ENCODE peak calls at places on chromosomes 4 and X, in four cellular contexts. C, W, F and U are unnamed samples.
A peak's percentile ranks its signal among the peaks of the same experiment; 100 is the strongest.

GRCh38 chr4:6885953-6886557 is 23.6 kb upstream of the TBC1D14 start:
- DNase-seq in F (no peak), W (no peak), C (peak; percentile 15), U (no peak)

GRCh38 chrX:150036181-150036580 is 97.9 kb upstream of the EOLA2 start:
- DNase-seq in F (peak; percentile 4), W (peak; percentile 8), C (peak; percentile 80), U (no peak)

GRCh38 chrX:103158317-103158621 is 56.6 kb upstream of the BEX4 start:
- DNase-seq in F (no peak), C (no peak), W (no peak), U (no peak)

GRCh38 chrX:9447906-9448305 is 17.0 kb upstream of the TBL1X start:
- DNase-seq in F (no peak), W (no peak), C (no peak), U (no peak)

GRCh38 chrX:77597090-77597489 is 149.9 kb downstream of the FGF16 start:
- DNase-seq in F (peak; percentile 4), C (peak; percentile 41), W (no peak), U (no peak)

GRCh38 chrX:121000589-121000988 is 15.0 kb upstream of the CT47A1 start:
- DNase-seq in W (no peak), C (peak; percentile 1), F (peak; percentile 3), U (no peak)

GRCh38 chrX:119500061-119500800 is 32.0 kb downstream of the SLC25A5 start:
- DNase-seq in W (no peak), F (no peak), C (no peak), U (no peak)

GRCh38 chr4:17580969-17581368 is 4.0 kb downstream of the LAP3 start:
- DNase-seq in C (peak; percentile 77), W (no peak), F (no peak), U (no peak)

GRCh38 chr4:186104114-186104894 is at the start of gene FAM149A:
- DNase-seq in W (peak; percentile 87), F (no peak), C (no peak), U (peak; percentile 64)

GRCh38 chr4:116531870-116532269 is 553.5 kb downstream of the TRAM1L1 start:
- DNase-seq in W (no peak), F (no peak), C (peak; percentile 89), U (no peak)

GRCh38 chrX:67520671-67521070 is 23.1 kb upstream of the AR start:
- DNase-seq in C (peak; percentile 13), W (no peak), F (no peak), U (no peak)

GRCh38 chr4:56466910-56467283 is 520 bp upstream of the SRP72 start:
- DNase-seq in C (no peak), F (peak; percentile 22), W (no peak), U (no peak)

GRCh38 chr4:86400216-86400615 is 40.4 kb upstream of the MAPK10 start:
- DNase-seq in W (no peak), F (no peak), C (no peak), U (no peak)

GRCh38 chr4:57442834-57443291 is 332.7 kb upstream of the IGFBP7 start:
- DNase-seq in C (peak; percentile 43), F (peak; percentile 54), W (peak; percentile 41), U (peak; percentile 6)

GRCh38 chrX:140943513-140943912 is 58.9 kb upstream of the SPANXB1 start:
- DNase-seq in W (no peak), C (no peak), F (no peak), U (no peak)

GRCh38 chr4:134027931-134028330 is 173.7 kb downstream of the PABPC4L start:
- DNase-seq in W (no peak), F (no peak), C (peak; percentile 71), U (peak; percentile 4)

GRCh38 chr4:14345356-14345775 is 656.9 kb upstream of the CPEB2 start:
- DNase-seq in C (no peak), W (no peak), F (no peak), U (no peak)

GRCh38 chr4:78566834-78567501 is 15.4 kb downstream of the ANXA3 start:
- DNase-seq in C (no peak), F (no peak), W (no peak), U (no peak)

GRCh38 chr4:186105721-186106335 is 1.3 kb downstream of the FAM149A start:
- DNase-seq in C (no peak), F (peak; percentile 36), W (peak; percentile 23), U (no peak)

GRCh38 chr4:1297023-1297395 is 7.3 kb downstream of the MAEA start:
- DNase-seq in W (no peak), C (no peak), F (no peak), U (no peak)

GRCh38 chr4:38818441-38818976 is 13.9 kb upstream of the TLR1 start:
- DNase-seq in F (no peak), C (no peak), W (no peak), U (peak; percentile 10)

GRCh38 chr4:98659106-98659592 is 738 bp upstream of the TSPAN5 start:
- DNase-seq in C (no peak), F (no peak), W (no peak), U (no peak)

GRCh38 chrX:123993326-123993725 is 31.8 kb downstream of the STAG2 start:
- DNase-seq in C (peak; percentile 70), W (no peak), F (no peak), U (no peak)

GRCh38 chr4:20676773-20677172 is 23.5 kb upstream of the PACRGL start:
- DNase-seq in C (no peak), W (no peak), F (no peak), U (no peak)

GRCh38 chr4:157895205-157895604 is 277.6 kb downstream of the GASK1B start:
- DNase-seq in W (no peak), F (no peak), C (no peak), U (no peak)

GRCh38 chr4:81131563-81131962 is 83.5 kb downstream of the PRKG2 start:
- DNase-seq in F (no peak), C (no peak), W (no peak), U (no peak)

GRCh38 chrX:129115104-129115503 is 408.2 kb downstream of the SMARCA1 start:
- DNase-seq in F (peak; percentile 47), C (peak; percentile 13), W (peak; percentile 14), U (no peak)

GRCh38 chrX:2401590-2402360 is 99.0 kb downstream of the DHRSX start:
- DNase-seq in W (no peak), C (no peak), F (no peak), U (peak; percentile 72)

GRCh38 chr4:17781072-17781830 is at the start of gene FAM184B:
- DNase-seq in W (no peak), C (peak; percentile 5), F (peak; percentile 63), U (no peak)

GRCh38 chrX:145825896-145826295 is 8.3 kb downstream of the SLITRK2 start:
- DNase-seq in C (no peak), F (no peak), W (no peak), U (no peak)

GRCh38 chr4:18075823-18076433 is 54.4 kb upstream of the LCORL start:
- DNase-seq in F (peak; percentile 6), W (peak; percentile 27), C (peak; percentile 47), U (no peak)

GRCh38 chr4:102157984-102158383 is 187.3 kb downstream of the SLC39A8 start:
- DNase-seq in C (no peak), F (no peak), W (no peak), U (no peak)

GRCh38 chr4:15238720-15239119 is 189.1 kb upstream of the C1QTNF7 start:
- DNase-seq in F (peak; percentile 65), C (peak; percentile 11), W (no peak), U (no peak)

GRCh38 chr4:149885896-149886295 is 70.3 kb upstream of the IQCM start:
- DNase-seq in F (no peak), W (no peak), C (no peak), U (no peak)

GRCh38 chrX:120380699-120381098 is 18.8 kb downstream of the ATP1B4 start:
- DNase-seq in F (no peak), C (peak; percentile 2), W (no peak), U (peak; percentile 4)

GRCh38 chr4:152118108-152118507 is 357.3 kb upstream of the GATB start:
- DNase-seq in F (no peak), C (no peak), W (no peak), U (no peak)
- TF ChIP-seq POLR2AphosphoS5 in F (no peak), C (no peak), W (no peak), U (no peak)

GRCh38 chr4:3766207-3766790 is at the start of gene ADRA2C:
- DNase-seq in C (no peak), W (no peak), F (peak; percentile 87), U (no peak)
- H3K27me3 ChIP-seq in C (peaks cover 20% of the 10 kb centered on the region), W (peaks cover 57% of the 10 kb centered on the region), F (no peaks in the 10 kb centered on the region), U (peaks cover 6% of the 10 kb centered on the region)

DNA sequence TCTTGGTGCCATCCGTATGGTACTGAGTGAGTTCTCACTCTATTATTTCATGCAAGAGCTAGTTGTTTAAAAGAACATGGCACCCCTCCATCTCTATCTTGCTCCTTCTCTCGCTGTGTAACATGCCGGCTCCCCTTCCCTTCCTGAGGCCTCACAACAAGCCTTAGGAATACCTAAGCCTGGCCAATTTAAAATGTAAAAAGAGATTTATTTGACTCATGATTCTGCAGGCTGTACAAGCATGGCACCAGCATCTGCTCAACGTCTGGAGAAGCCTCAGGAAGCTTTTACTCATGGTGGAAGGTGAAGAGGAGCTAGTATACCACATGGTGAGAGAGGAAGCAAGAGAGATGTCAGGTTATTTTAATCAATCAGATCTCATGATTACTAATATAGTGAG is 90.4 kb upstream of the NUDT10 start:
- DNase-seq in W (no peak), F (no peak), C (no peak), U (no peak)
- H3K9me3 ChIP-seq in W (no peaks in the 10 kb centered on the region), F (no peaks in the 10 kb centered on the region), C (no peaks in the 10 kb centered on the region), U (no peaks in the 10 kb centered on the region)

DNA sequence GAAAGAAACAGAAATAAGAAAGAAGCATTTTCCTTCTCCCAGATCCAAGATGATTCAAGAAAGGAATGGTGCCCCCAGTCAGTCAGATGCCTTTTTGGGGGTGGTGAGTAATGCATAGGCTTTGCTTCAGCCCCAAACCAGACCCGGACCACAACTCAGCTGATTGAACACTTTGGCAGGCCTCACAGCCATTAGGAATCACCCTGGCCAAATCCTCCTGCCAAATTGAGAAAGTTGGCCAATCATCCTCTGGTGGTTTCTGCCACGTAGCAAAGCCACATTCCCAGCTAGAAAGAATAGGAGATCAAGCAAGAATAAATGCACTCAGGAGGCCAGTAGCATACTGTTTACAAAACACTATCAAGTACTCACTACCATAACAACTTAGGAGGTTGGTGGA is 33.7 kb downstream of the FRMD7 start:
- DNase-seq in F (no peak), W (no peak), C (no peak), U (no peak)
- TF ChIP-seq POLR2AphosphoS5 in F (no peak), W (no peak), C (no peak), U (no peak)

DNA sequence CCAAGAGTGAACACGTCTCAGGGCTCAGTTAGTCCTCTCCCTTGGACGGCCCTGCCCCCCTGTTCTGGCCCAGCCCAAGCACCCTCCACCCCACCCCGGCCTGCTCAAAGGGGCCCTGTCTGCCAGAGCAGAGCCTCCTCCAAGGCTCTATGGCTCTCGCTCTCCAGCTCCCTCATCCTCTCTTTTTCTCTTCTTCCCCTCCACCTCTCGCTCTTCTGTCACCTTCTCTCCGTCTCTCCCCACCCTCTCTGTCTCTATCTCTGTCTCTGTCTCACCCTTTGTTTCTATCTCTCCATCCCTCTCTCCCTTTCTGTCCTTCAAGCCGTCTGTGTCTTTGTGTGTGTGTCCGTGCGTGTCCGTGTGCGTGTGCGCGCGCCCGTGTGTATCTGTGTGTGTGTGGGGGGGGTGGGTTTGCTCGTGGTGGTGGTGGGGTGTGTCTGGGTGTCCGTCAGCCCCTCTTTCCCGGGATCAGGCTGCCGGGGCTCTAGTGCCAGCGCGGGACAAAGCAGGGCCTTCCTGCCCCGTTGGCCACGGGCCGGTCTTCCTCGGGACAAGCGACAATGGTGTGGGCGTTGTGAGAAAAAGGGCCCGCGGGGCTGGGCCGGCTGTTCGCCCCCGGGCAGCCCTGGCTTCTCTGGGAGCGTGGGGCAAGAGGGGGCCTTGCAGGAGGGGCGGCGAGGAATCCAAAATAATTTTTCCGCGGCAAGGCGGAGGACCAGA is 8.7 kb downstream of the FRG2 start:
- DNase-seq in F (no peak), W (no peak), C (no peak), U (no peak)
- H3K27me3 ChIP-seq in F (peaks cover 13% of the 10 kb centered on the region), W (peaks cover 92% of the 10 kb centered on the region), C (peaks cover 71% of the 10 kb centered on the region), U (peaks cover 34% of the 10 kb centered on the region)